ENCODE peak calls at places on chromosomes 12 and 14, in six cellular contexts. F is sigmoid colon, B is right lobe of liver, I is breast epithelium, L is uterus, U is PC-9. C is an unnamed sample.

GRCh38 chr12:128687851-128688250 is 135.9 kb downstream of the SLC15A4 start:
- DNase-seq in F (no peak), B (no peak), I (no peak), L (no peak), U (no peak), C (no peak)

GRCh38 chr12:100845095-100845494 is 50.5 kb downstream of the ANO4 start:
- DNase-seq in F (no peak), B (no peak), I (no peak), L (no peak), U (no peak), C (no peak)

GRCh38 chr14:32703246-32703645 is 235.4 kb upstream of the NPAS3 start:
- DNase-seq in F (no peak), B (no peak), I (no peak), L (no peak), U (no peak), C (no peak)

GRCh38 chr12:79673334-79673733 is 17.4 kb downstream of the PAWR start:
- DNase-seq in F (no peak), B (no peak), I (no peak), L (no peak), U (peak), C (no peak)

GRCh38 chr12:116559080-116559329 is 176 bp upstream of the MAP1LC3B2 start:
- DNase-seq in F (no peak), B (no peak), I (no peak), L (no peak), U (no peak), C (no peak)

GRCh38 chr12:52872644-52873384 is 24.0 kb upstream of the KRT78 start:
- DNase-seq in F (no peak), B (no peak), I (no peak), L (no peak), U (no peak), C (no peak)

GRCh38 chr12:63064080-63064479 is 86.9 kb downstream of the AVPR1A start:
- DNase-seq in F (no peak), B (no peak), I (no peak), L (no peak), U (peak), C (no peak)

GRCh38 chr14:88986146-88986841 is 161.8 kb downstream of the TTC8 start:
- DNase-seq in F (no peak), B (no peak), I (no peak), L (no peak), U (no peak), C (no peak)

GRCh38 chr12:7171854-7172253 is 17.6 kb upstream of the PEX5 start:
- DNase-seq in F (no peak), B (no peak), I (no peak), L (no peak), U (no peak), C (no peak)

GRCh38 chr14:105071326-105071725 is 6.1 kb upstream of the GPR132 start:
- DNase-seq in F (no peak), B (no peak), I (no peak), L (no peak), U (no peak), C (no peak)

GRCh38 chr14:103220134-103220981 is 97.1 kb downstream of the TNFAIP2 start:
- DNase-seq in F (no peak), B (no peak), I (no peak), L (no peak), U (no peak), C (no peak)

GRCh38 chr12:29582677-29583076 is 85.2 kb upstream of the OVCH1 start:
- DNase-seq in F (no peak), B (peak), I (no peak), L (no peak), U (no peak), C (no peak)

GRCh38 chr14:105070760-105071137 is 5.5 kb upstream of the GPR132 start:
- DNase-seq in F (no peak), B (no peak), I (no peak), L (no peak), U (peak), C (no peak)

GRCh38 chr12:101777476-101777875 is 38.2 kb upstream of the SYCP3 start:
- DNase-seq in F (no peak), B (no peak), I (no peak), L (no peak), U (no peak), C (no peak)

GRCh38 chr12:6029401-6029800 is 84.3 kb upstream of the ANO2 start:
- DNase-seq in F (peak), B (no peak), I (no peak), L (no peak), U (no peak), C (peak)

GRCh38 chr14:53458368-53458814 is 305.3 kb upstream of the DDHD1 start:
- DNase-seq in F (no peak), B (no peak), I (no peak), L (no peak), U (peak), C (no peak)

GRCh38 chr14:75811136-75811839 is 150.2 kb downstream of the TTLL5 start:
- DNase-seq in F (no peak), B (no peak), I (no peak), L (no peak), U (no peak), C (no peak)

GRCh38 chr12:42234970-42235369 is 3.1 kb downstream of the YAF2 start:
- DNase-seq in F (no peak), B (no peak), I (no peak), L (peak), U (no peak), C (no peak)

GRCh38 chr12:96831346-96831745 is 75.7 kb upstream of the NEDD1 start:
- DNase-seq in F (no peak), B (no peak), I (no peak), L (no peak), U (no peak), C (no peak)

GRCh38 chr14:54291491-54292191 is 105.2 kb upstream of the CDKN3 start:
- DNase-seq in F (no peak), B (no peak), I (no peak), L (no peak), U (no peak), C (no peak)

GRCh38 chr12:123931686-123932321 is 40.8 kb downstream of the CCDC92 start:
- DNase-seq in F (no peak), B (no peak), I (no peak), L (no peak), U (no peak), C (no peak)

GRCh38 chr14:75927564-75928087 is 54.2 kb downstream of the TGFB3 start:
- DNase-seq in F (no peak), B (no peak), I (no peak), L (no peak), U (no peak), C (no peak)

GRCh38 chr12:91123236-91123635 is 11.9 kb upstream of the LUM start:
- DNase-seq in F (no peak), B (no peak), I (no peak), L (no peak), U (no peak), C (no peak)

GRCh38 chr14:61460853-61461611 is 139.7 kb downstream of the PRKCH start:
- DNase-seq in F (no peak), B (peak), I (no peak), L (no peak), U (peak), C (peak)

GRCh38 chr12:128007250-128007649 is 259.7 kb upstream of the TMEM132C start:
- DNase-seq in F (no peak), B (no peak), I (no peak), L (no peak), U (no peak), C (no peak)

GRCh38 chr12:92078167-92079053 is 67.2 kb downstream of the BTG1 start:
- DNase-seq in F (peak), B (no peak), I (no peak), L (no peak), U (peak), C (no peak)

GRCh38 chr14:60590907-60591510 is 58.3 kb downstream of the SIX1 start:
- DNase-seq in F (no peak), B (no peak), I (no peak), L (no peak), U (no peak), C (no peak)

GRCh38 chr12:122836027-122836921 is 1.0 kb downstream of the HIP1R start:
- DNase-seq in F (peak), B (peak), I (peak), L (no peak), U (peak), C (no peak)

GRCh38 chr12:122837306-122838265 is 2.3 kb downstream of the HIP1R start:
- DNase-seq in F (no peak), B (peak), I (no peak), L (no peak), U (peak), C (no peak)

GRCh38 chr12:122839907-122840554 is 4.8 kb downstream of the HIP1R start:
- DNase-seq in F (no peak), B (no peak), I (no peak), L (no peak), U (no peak), C (no peak)

GRCh38 chr12:122840580-122841513 is 5.6 kb downstream of the HIP1R start:
- DNase-seq in F (no peak), B (no peak), I (no peak), L (no peak), U (no peak), C (no peak)

GRCh38 chr12:122838841-122839240 is 3.6 kb downstream of the HIP1R start:
- DNase-seq in F (no peak), B (no peak), I (no peak), L (no peak), U (no peak), C (no peak)
- H3K27ac ChIP-seq in F (no peak), B (no peak), I (peak), L (no peak), U (no peak), C (no peak)

GRCh38 chr12:50924439-50925341 is 27.7 kb upstream of the HIGD1C start:
- DNase-seq in F (peak), B (peak), I (peak), L (peak), U (peak), C (peak)

GRCh38 chr12:50924131-50924438 is 28.3 kb upstream of the HIGD1C start:
- DNase-seq in F (no peak), B (no peak), I (no peak), L (no peak), U (no peak), C (no peak)

GRCh38 chr12:50923361-50924130 is 28.8 kb upstream of the HIGD1C start:
- DNase-seq in F (no peak), B (no peak), I (no peak), L (no peak), U (no peak), C (no peak)

GRCh38 chr12:50925342-50925651 is 27.0 kb upstream of the HIGD1C start:
- DNase-seq in F (no peak), B (no peak), I (no peak), L (no peak), U (no peak), C (no peak)

GRCh38 chr12:50922820-50923219 is 29.5 kb upstream of the HIGD1C start:
- DNase-seq in F (peak), B (no peak), I (no peak), L (peak), U (no peak), C (no peak)
- H3K4me3 ChIP-seq in F (no peak), B (no peak), I (peak), L (peak), U (no peak), C (peak)

GRCh38 chr14:100296106-100296651 is 10.1 kb downstream of the SLC25A29 start:
- DNase-seq in F (peak), B (peak), I (no peak), L (peak), U (no peak), C (peak)

GRCh38 chr14:100293497-100294212 is 12.6 kb downstream of the SLC25A29 start:
- DNase-seq in F (no peak), B (no peak), I (no peak), L (peak), U (no peak), C (peak)

GRCh38 chr14:100294213-100294962 is 11.9 kb downstream of the SLC25A29 start:
- DNase-seq in F (no peak), B (no peak), I (no peak), L (peak), U (no peak), C (peak)

GRCh38 chr14:100295376-100296105 is 10.7 kb downstream of the SLC25A29 start:
- DNase-seq in F (peak), B (peak), I (no peak), L (peak), U (no peak), C (peak)

GRCh38 chr14:100294963-100295330 is 11.3 kb downstream of the SLC25A29 start:
- DNase-seq in F (peak), B (peak), I (no peak), L (peak), U (no peak), C (peak)
- TF ChIP-seq CTCF in F (no peak), B (no peak), I (no peak), L (no peak), U (no peak), C (no peak)

GRCh38 chr14:70642313-70643235 is 858 bp downstream of the TTC9 start:
- DNase-seq in F (no peak), B (peak), I (no peak), L (no peak), U (no peak), C (no peak)
- H3K27ac ChIP-seq in F (no peak), B (no peak), I (peak), L (no peak), U (no peak), C (no peak)

DNA sequence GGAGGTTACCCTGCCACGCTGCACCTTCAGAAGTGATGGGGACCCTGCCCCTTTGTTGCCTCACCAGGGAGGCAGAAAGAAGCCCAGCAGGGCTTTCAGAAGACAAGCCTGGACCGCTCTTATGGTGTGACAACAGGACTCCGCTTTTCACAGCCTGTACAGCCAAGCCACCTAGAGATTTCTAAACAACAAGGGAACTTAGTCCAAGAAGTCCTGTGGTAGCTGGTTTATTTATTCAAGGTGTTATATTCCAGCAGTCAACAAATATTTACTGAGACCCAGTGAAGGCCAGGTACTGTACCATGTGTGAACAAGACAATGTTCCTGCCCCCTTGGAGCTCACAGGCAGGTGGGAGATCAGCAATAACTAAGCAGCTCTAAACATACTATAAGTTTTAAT is 4.0 kb upstream of the TMEM229B start:
- DNase-seq in F (no peak), B (no peak), I (no peak), L (no peak), U (no peak), C (no peak)
- H3K4me3 ChIP-seq in F (no peak), B (no peak), I (no peak), L (no peak), U (no peak), C (no peak)

DNA sequence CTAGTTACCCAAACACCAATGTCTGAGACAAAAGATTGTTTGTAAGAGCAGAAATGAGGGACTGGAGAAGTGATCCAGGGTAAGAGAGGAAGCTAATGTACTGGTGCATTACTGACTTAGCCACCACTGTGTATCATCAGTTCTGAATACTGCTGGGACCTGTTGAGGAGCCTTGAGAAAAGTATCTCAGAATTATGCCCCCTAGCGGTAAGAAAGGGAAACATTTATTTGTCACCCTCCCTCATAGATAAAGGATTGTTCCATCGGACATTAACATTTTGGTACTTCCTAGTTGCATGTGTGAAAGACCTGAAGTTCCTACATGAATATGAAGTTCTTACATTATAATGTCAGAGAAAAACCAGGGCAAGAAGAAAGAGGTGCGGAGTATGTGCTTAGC is 612.5 kb downstream of the FSCB start:
- DNase-seq in F (no peak), B (no peak), I (no peak), L (no peak), U (no peak), C (no peak)
- TF ChIP-seq CTCF in F (no peak), B (peak), I (no peak), L (no peak), U (peak), C (no peak)

GRCh38 chr12:67018105-67018504 is 251.1 kb upstream of the CAND1 start:
- DNase-seq in F (no peak), B (no peak), I (no peak), L (no peak), U (no peak), C (no peak)
- H3K27ac ChIP-seq in F (no peak), B (no peak), I (no peak), L (no peak), U (no peak), C (no peak)

GRCh38 chr14:93113678-93114067 is 2.1 kb downstream of the ITPK1 start:
- DNase-seq in F (no peak), B (no peak), I (no peak), L (no peak), U (no peak), C (no peak)
- H3K4me3 ChIP-seq in F (peak), B (peak), I (peak), L (peak), U (peak), C (peak)

DNA sequence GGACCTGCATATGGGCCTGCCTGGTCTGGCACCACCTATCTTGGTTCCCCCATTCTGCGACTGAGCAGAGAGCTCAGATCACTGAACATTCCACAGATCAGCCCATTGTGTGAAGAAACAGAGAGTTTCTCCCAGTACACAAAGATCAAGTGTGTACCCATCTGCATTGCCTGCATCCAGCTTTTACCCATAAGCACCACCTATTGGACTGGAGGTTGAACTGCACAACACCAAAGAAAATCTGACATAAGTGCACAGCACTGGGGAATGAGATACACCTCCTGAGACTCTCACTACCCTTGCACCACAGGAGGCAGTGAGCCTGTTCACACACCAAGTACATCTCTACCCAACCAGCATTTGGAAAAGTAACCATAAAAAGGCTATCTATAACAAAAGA is 362.6 kb upstream of the CLEC14A start:
- DNase-seq in F (no peak), B (no peak), I (no peak), L (no peak), U (no peak), C (no peak)
- TF ChIP-seq CTCF in F (no peak), B (no peak), I (no peak), L (no peak), U (no peak), C (no peak)